ENCODE peak calls at places on chromosomes 3 and 15, in four cellular contexts. B is neural progenitor cell, W is A673, Q is fibroblast of lung. Y is an unnamed sample.

GRCh38 chr3:20039082-20039764 is 1.0 kb upstream of the KAT2B start:
- DNase-seq in B (peak), Q (no peak), W (no peak), Y (peak)

GRCh38 chr15:71364117-71364584 is 248.9 kb downstream of the THSD4 start:
- DNase-seq in W (peak), B (no peak), Q (no peak), Y (no peak)

GRCh38 chr3:33170531-33170930 is 48.1 kb downstream of the SUSD5 start:
- DNase-seq in B (no peak), W (no peak), Q (no peak), Y (no peak)

GRCh38 chr3:59774613-59775012 is 724.8 kb upstream of the CFAP20DC start:
- DNase-seq in B (no peak), W (no peak), Q (peak), Y (no peak)

GRCh38 chr3:162769559-162769958 is 1273.0 kb downstream of the OTOL1 start:
- DNase-seq in B (no peak), W (peak), Q (peak), Y (no peak)

GRCh38 chr3:126507886-126508285 is 9.7 kb downstream of the UROC1 start:
- DNase-seq in W (no peak), Q (no peak), B (no peak), Y (no peak)

GRCh38 chr3:33718595-33718907 is 497 bp upstream of the CLASP2 start:
- DNase-seq in Q (no peak), W (no peak), B (no peak), Y (no peak)

GRCh38 chr3:45140392-45140791 is 5.8 kb downstream of the CDCP1 start:
- DNase-seq in W (no peak), Q (peak), B (no peak), Y (no peak)

GRCh38 chr3:179806177-179806576 is 153.3 kb downstream of the USP13 start:
- DNase-seq in W (no peak), B (no peak), Q (no peak), Y (no peak)

GRCh38 chr3:5006755-5007202 is 27.5 kb downstream of the BHLHE40 start:
- DNase-seq in W (no peak), Q (no peak), B (no peak), Y (no peak)

GRCh38 chr3:82940124-82940523 is 1178.7 kb upstream of the GBE1 start:
- DNase-seq in B (no peak), W (no peak), Q (no peak), Y (no peak)

GRCh38 chr3:197181751-197182150 is 116.7 kb downstream of the DLG1 start:
- DNase-seq in B (no peak), W (peak), Q (peak), Y (no peak)

GRCh38 chr3:119295816-119296484 is 1.8 kb downstream of the ARHGAP31 start:
- DNase-seq in Q (peak), B (no peak), W (no peak), Y (no peak)

GRCh38 chr3:69085543-69086132 is 901 bp downstream of the ARL6IP5 start:
- DNase-seq in Q (peak), W (no peak), B (peak), Y (peak)

GRCh38 chr3:15667484-15667883 is 65.9 kb downstream of the BTD start:
- DNase-seq in Q (no peak), W (no peak), B (no peak), Y (no peak)

GRCh38 chr3:69948246-69948862 is 51.2 kb upstream of the SAMMSON start:
- DNase-seq in Q (peak), W (peak), B (peak), Y (peak)

GRCh38 chr15:63938486-63939061 is 104.8 kb upstream of the HERC1 start:
- DNase-seq in W (peak), B (no peak), Q (peak), Y (no peak)

GRCh38 chr3:39590776-39591175 is 123.3 kb downstream of the MOBP start:
- DNase-seq in Q (no peak), B (no peak), W (no peak), Y (no peak)

GRCh38 chr3:13845806-13846205 is 34.1 kb downstream of the WNT7A start:
- DNase-seq in B (no peak), Q (no peak), W (no peak), Y (no peak)

GRCh38 chr15:85407421-85408269 is 27.2 kb downstream of the AKAP13 start:
- DNase-seq in Q (peak), W (no peak), B (no peak), Y (peak)

DNA sequence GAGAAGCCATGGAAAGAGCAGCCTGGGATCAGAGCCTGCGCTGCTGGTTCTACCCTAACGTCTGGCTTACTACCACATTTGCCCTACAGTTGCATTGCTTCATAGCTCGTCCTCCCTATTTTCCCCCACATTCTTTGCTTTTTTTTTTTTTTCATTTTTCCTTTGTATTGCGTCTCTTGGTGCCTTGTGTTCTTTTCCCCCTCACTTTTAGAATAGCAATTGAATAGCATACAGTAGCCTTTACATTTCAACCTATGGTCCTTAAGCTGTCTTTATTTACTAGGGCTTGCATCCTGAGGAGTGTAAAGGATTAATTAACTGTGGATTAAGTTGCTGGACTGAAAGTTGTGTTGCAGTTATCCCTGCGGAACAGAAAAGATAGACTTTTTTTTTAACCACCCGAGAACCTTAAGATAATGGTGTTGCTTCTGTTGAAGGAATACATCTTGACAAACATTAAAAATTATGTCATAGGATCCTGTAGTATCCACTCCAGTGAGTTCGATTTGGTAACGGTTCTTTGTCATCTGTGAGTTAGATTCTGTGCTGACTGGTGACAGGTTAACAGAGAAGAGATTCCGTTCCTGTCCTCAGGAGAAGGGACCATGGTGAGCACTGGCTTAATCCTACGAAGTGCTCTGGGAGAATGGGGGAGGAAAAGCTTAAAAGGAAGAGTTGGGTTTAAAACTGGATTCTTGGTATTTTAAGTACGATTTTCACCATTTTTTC is 417.4 kb upstream of the NAALADL2 start:
- DNase-seq in W (peak), Q (peak), B (peak), Y (no peak)
- TF ChIP-seq EZH2 in W (no peak), Q (no peak), B (no peak), Y (no peak)

DNA sequence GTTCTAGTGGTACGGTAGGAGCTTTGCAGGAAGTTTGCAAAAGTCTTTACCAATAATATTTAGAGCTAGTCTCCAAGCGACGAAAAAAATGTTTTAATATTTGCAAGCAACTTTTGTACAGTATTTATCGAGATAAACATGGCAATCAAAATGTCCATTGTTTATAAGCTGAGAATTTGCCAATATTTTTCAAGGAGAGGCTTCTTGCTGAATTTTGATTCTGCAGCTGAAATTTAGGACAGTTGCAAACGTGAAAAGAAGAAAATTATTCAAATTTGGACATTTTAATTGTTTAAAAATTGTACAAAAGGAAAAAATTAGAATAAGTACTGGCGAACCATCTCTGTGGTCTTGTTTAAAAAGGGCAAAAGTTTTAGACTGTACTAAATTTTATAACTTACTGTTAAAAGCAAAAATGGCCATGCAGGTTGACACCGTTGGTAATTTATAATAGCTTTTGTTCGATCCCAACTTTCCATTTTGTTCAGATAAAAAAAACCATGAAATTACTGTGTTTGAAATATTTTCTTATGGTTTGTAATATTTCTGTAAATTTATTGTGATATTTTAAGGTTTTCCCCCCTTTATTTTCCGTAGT is 2.0 kb downstream of the SOX2 start:
- DNase-seq in W (no peak), B (no peak), Q (no peak), Y (no peak)
- TF ChIP-seq EZH2 in W (no peak), B (no peak), Q (no peak), Y (no peak)

GRCh38 chr3:195761503-195762248 is 40.9 kb downstream of the MUC20 start:
- DNase-seq in B (no peak), W (no peak), Q (no peak), Y (no peak)
- TF ChIP-seq EZH2 in B (no peak), W (no peak), Q (peak), Y (no peak)

GRCh38 chr3:73150369-73150768 is 88.9 kb downstream of the EBLN2 start:
- DNase-seq in B (no peak), W (no peak), Q (no peak), Y (no peak)
- TF ChIP-seq EZH2 in B (no peak), W (no peak), Q (no peak), Y (no peak)

Y was measured in MM.1S.